ENCODE peak calls at places on chromosomes 5 and 9, in four cellular contexts. One of them, this sample, is unnamed.

GRCh38 chr5:173457482-173457881 is 129.3 kb upstream of the STC2 start:
- DNase-seq in HepG2: no peak
- DNase-seq in upper lobe of left lung: no peak
- DNase-seq in ovary: no peak
- DNase-seq in this sample: no peak

GRCh38 chr5:134411228-134411545 is 494 bp downstream of the CDKN2AIPNL start:
- DNase-seq in HepG2: no peak
- DNase-seq in upper lobe of left lung: no peak
- DNase-seq in ovary: no peak
- DNase-seq in this sample: no peak

GRCh38 chr5:109016300-109016699 is 268.6 kb downstream of the FER start:
- DNase-seq in HepG2: peak; percentile 20
- DNase-seq in upper lobe of left lung: no peak
- DNase-seq in ovary: no peak
- DNase-seq in this sample: no peak

GRCh38 chr5:14239404-14239803 is 96.3 kb downstream of the TRIO start:
- DNase-seq in HepG2: no peak
- DNase-seq in upper lobe of left lung: no peak
- DNase-seq in ovary: no peak
- DNase-seq in this sample: no peak

GRCh38 chr9:121652037-121652837 is 803 bp downstream of the DAB2IP start:
- DNase-seq in HepG2: no peak
- DNase-seq in upper lobe of left lung: no peak
- DNase-seq in ovary: peak; percentile 60
- DNase-seq in this sample: no peak

GRCh38 chr9:112021742-112022141 is 125.1 kb downstream of the UGCG start:
- DNase-seq in HepG2: no peak
- DNase-seq in upper lobe of left lung: no peak
- DNase-seq in ovary: no peak
- DNase-seq in this sample: no peak

GRCh38 chr9:137520614-137521404 is 29.4 kb downstream of the PNPLA7 start:
- DNase-seq in HepG2: no peak
- DNase-seq in upper lobe of left lung: no peak
- DNase-seq in ovary: no peak
- DNase-seq in this sample: no peak

GRCh38 chr9:99356512-99356971 is 134.5 kb downstream of the SEC61B start:
- DNase-seq in HepG2: no peak
- DNase-seq in upper lobe of left lung: no peak
- DNase-seq in ovary: no peak
- DNase-seq in this sample: no peak

GRCh38 chr5:170638454-170639220 is 134.8 kb downstream of the KCNIP1 start:
- DNase-seq in HepG2: peak; percentile 15
- DNase-seq in upper lobe of left lung: no peak
- DNase-seq in ovary: peak; percentile 51
- DNase-seq in this sample: peak; percentile 44

GRCh38 chr5:14510880-14511279 is 70.7 kb upstream of the OTULINL start:
- DNase-seq in HepG2: no peak
- DNase-seq in upper lobe of left lung: no peak
- DNase-seq in ovary: no peak
- DNase-seq in this sample: no peak

GRCh38 chr5:157718529-157718928 is 12.7 kb upstream of the THG1L start:
- DNase-seq in HepG2: peak; percentile 23
- DNase-seq in upper lobe of left lung: no peak
- DNase-seq in ovary: no peak
- DNase-seq in this sample: no peak

GRCh38 chr5:61575103-61575502 is 243.0 kb downstream of the ZSWIM6 start:
- DNase-seq in HepG2: no peak
- DNase-seq in upper lobe of left lung: no peak
- DNase-seq in ovary: no peak
- DNase-seq in this sample: no peak

GRCh38 chr5:61322738-61323429 is 9.2 kb upstream of the ZSWIM6 start:
- DNase-seq in HepG2: no peak
- DNase-seq in upper lobe of left lung: no peak
- DNase-seq in ovary: no peak
- DNase-seq in this sample: no peak

GRCh38 chr9:78598120-78598519 is 301.2 kb downstream of the PSAT1 start:
- DNase-seq in HepG2: no peak
- DNase-seq in upper lobe of left lung: no peak
- DNase-seq in ovary: no peak
- DNase-seq in this sample: no peak

GRCh38 chr9:93126825-93127368 is 7.2 kb downstream of the NINJ1 start:
- DNase-seq in HepG2: peak; percentile 88
- DNase-seq in upper lobe of left lung: no peak
- DNase-seq in ovary: peak; percentile 33
- DNase-seq in this sample: peak; percentile 15

GRCh38 chr9:129888085-129888808 is 53.0 kb downstream of the USP20 start:
- DNase-seq in HepG2: no peak
- DNase-seq in upper lobe of left lung: peak; percentile 57
- DNase-seq in ovary: no peak
- DNase-seq in this sample: no peak

GRCh38 chr9:86407022-86407421 is 52.8 kb upstream of the TUT7 start:
- DNase-seq in HepG2: peak; percentile 54
- DNase-seq in upper lobe of left lung: no peak
- DNase-seq in ovary: no peak
- DNase-seq in this sample: no peak

GRCh38 chr5:139644001-139644456 is 4.1 kb upstream of the CXXC5 start:
- DNase-seq in HepG2: no peak
- DNase-seq in upper lobe of left lung: no peak
- DNase-seq in ovary: no peak
- DNase-seq in this sample: no peak

GRCh38 chr5:103346162-103346748 is 87.7 kb downstream of the MACIR start:
- DNase-seq in HepG2: no peak
- DNase-seq in upper lobe of left lung: no peak
- DNase-seq in ovary: no peak
- DNase-seq in this sample: no peak

GRCh38 chr9:78866228-78867132 is 569.6 kb downstream of the PSAT1 start:
- DNase-seq in HepG2: peak; percentile 2
- DNase-seq in upper lobe of left lung: no peak
- DNase-seq in ovary: no peak
- DNase-seq in this sample: no peak

GRCh38 chr9:79962836-79963235 is 391.1 kb downstream of the TLE4 start:
- DNase-seq in HepG2: no peak
- DNase-seq in upper lobe of left lung: no peak
- DNase-seq in ovary: no peak
- DNase-seq in this sample: no peak

GRCh38 chr5:95070453-95070852 is 214.4 kb downstream of the MCTP1 start:
- DNase-seq in HepG2: no peak
- DNase-seq in upper lobe of left lung: no peak
- DNase-seq in ovary: no peak
- DNase-seq in this sample: no peak

GRCh38 chr9:2863831-2864230 is 19.9 kb upstream of the PUM3 start:
- DNase-seq in HepG2: no peak
- DNase-seq in upper lobe of left lung: no peak
- DNase-seq in ovary: no peak
- DNase-seq in this sample: no peak

GRCh38 chr5:69129413-69129812 is 35.6 kb downstream of the SLC30A5 start:
- DNase-seq in HepG2: no peak
- DNase-seq in upper lobe of left lung: no peak
- DNase-seq in ovary: no peak
- DNase-seq in this sample: no peak

GRCh38 chr5:127561254-127561653 is 43.8 kb downstream of the PRRC1 start:
- DNase-seq in HepG2: no peak
- DNase-seq in upper lobe of left lung: no peak
- DNase-seq in ovary: no peak
- DNase-seq in this sample: no peak

GRCh38 chr5:170483701-170484458 is 19.9 kb upstream of the KCNIP1 start:
- DNase-seq in HepG2: no peak
- DNase-seq in upper lobe of left lung: no peak
- DNase-seq in ovary: no peak
- DNase-seq in this sample: no peak

GRCh38 chr9:133406480-133407307 is 11.1 kb downstream of the REXO4 start:
- DNase-seq in HepG2: peak; percentile 52
- DNase-seq in upper lobe of left lung: peak; percentile 88
- DNase-seq in ovary: peak; percentile 72
- DNase-seq in this sample: peak; percentile 39

GRCh38 chr9:100602302-100602930 is 24.5 kb downstream of the CAVIN4 start:
- DNase-seq in HepG2: peak; percentile 43
- DNase-seq in upper lobe of left lung: no peak
- DNase-seq in ovary: no peak
- DNase-seq in this sample: no peak

GRCh38 chr5:176822426-176823075 is 12.2 kb downstream of the UNC5A start:
- DNase-seq in HepG2: no peak
- DNase-seq in upper lobe of left lung: no peak
- DNase-seq in ovary: no peak
- DNase-seq in this sample: no peak

GRCh38 chr9:88925471-88925870 is 65.8 kb upstream of the S1PR3 start:
- DNase-seq in HepG2: no peak
- DNase-seq in upper lobe of left lung: no peak
- DNase-seq in ovary: no peak
- DNase-seq in this sample: no peak

GRCh38 chr9:131379056-131379455 is 14.8 kb upstream of the PRRC2B start:
- DNase-seq in HepG2: no peak
- DNase-seq in upper lobe of left lung: no peak
- DNase-seq in ovary: no peak
- DNase-seq in this sample: no peak

GRCh38 chr5:180467028-180467427 is 27.2 kb upstream of the CNOT6 start:
- DNase-seq in HepG2: no peak
- DNase-seq in upper lobe of left lung: peak; percentile 89
- DNase-seq in ovary: no peak
- DNase-seq in this sample: no peak

GRCh38 chr5:180463916-180464602 is 30.1 kb upstream of the CNOT6 start:
- DNase-seq in HepG2: no peak
- DNase-seq in upper lobe of left lung: no peak
- DNase-seq in ovary: no peak
- DNase-seq in this sample: no peak

GRCh38 chr5:180463216-180463900 is 30.8 kb upstream of the CNOT6 start:
- DNase-seq in HepG2: no peak
- DNase-seq in upper lobe of left lung: no peak
- DNase-seq in ovary: no peak
- DNase-seq in this sample: no peak

GRCh38 chr5:180466316-180466715 is 27.9 kb upstream of the CNOT6 start:
- DNase-seq in HepG2: no peak
- DNase-seq in upper lobe of left lung: peak; percentile 78
- DNase-seq in ovary: no peak
- DNase-seq in this sample: no peak

DNA sequence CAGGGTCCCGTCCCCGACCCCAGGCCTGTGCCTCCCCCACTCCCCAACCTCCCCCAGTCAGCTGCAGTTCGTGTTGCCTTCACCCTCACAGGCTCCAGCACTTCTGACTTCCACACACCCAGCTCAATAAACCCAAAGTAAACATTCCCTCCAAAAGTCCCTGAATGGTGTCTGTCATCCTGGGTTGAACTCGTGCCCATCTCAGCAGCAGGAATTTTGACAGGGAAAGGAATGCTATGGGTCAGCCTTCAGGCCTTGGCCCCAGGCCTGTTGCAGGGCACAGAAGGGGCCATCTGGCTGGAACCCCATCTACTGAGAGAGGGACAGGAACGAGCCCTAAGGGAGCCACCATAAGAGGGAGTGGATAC is 29.6 kb upstream of the CNOT6 start:
- DNase-seq in HepG2: peak; percentile 35
- DNase-seq in upper lobe of left lung: no peak
- DNase-seq in ovary: no peak
- DNase-seq in this sample: no peak
- TF ChIP-seq CTCF in HepG2: no peak
- TF ChIP-seq CTCF in upper lobe of left lung: no peak
- TF ChIP-seq CTCF in ovary: no peak
- TF ChIP-seq CTCF in this sample: no peak

DNA sequence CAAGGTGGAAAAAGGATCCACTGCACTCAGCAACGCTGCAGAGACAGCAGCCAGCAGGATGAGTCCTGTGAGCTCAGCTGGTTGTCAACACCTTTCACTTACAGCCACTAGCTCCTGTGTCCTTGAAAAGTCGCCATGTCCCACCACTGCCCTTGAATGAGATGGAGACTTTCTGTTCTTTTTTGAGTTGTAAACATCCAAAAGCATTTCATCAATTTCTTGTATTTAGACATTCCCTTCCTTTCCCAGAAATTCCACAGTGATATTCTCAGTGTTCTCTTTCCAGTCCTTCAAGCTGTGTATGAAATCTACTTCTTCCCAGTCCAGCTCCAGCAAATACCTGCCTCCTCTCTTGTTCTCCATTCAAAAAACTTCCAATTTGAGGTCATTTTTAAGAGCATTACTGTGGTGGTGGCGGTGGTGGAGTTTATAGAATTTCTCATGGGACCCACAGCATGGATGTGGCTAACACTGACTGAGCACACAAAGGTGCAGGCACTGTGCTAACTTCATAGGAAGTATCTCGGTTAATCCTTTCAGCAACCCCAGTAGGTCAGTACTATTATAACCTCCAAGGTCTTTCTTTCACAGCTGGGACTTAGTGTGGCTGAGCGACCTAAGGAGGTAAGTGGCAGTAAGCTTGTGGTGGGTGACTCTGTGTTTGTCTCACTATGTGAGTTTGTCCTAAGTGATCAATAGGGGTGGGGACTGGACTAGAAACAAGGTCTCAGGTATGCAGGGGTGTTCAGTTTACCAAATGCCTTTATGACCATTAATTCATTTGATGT is 15.0 kb upstream of the GPX3 start:
- DNase-seq in HepG2: peak; percentile 71
- DNase-seq in upper lobe of left lung: no peak
- DNase-seq in ovary: peak; percentile 54
- DNase-seq in this sample: peak; percentile 68
- TF ChIP-seq EP300 in HepG2: no peak
- TF ChIP-seq EP300 in upper lobe of left lung: peak; percentile 40
- TF ChIP-seq EP300 in ovary: peak; percentile 85
- TF ChIP-seq EP300 in this sample: peak; percentile 92

GRCh38 chr9:36987409-36987808 is 46.7 kb downstream of the PAX5 start:
- DNase-seq in HepG2: no peak
- DNase-seq in upper lobe of left lung: no peak
- DNase-seq in ovary: no peak
- DNase-seq in this sample: no peak
- H3K27me3 ChIP-seq in HepG2: peaks cover 6% of the 10 kb centered on the region
- H3K27me3 ChIP-seq in upper lobe of left lung: peaks cover 28% of the 10 kb centered on the region
- H3K27me3 ChIP-seq in ovary: no peaks in the 10 kb centered on the region
- H3K27me3 ChIP-seq in this sample: peaks cover 96% of the 10 kb centered on the region

GRCh38 chr9:37395229-37395628 is 27.3 kb upstream of the GRHPR start:
- DNase-seq in HepG2: no peak
- DNase-seq in upper lobe of left lung: no peak
- DNase-seq in ovary: no peak
- DNase-seq in this sample: no peak

GRCh38 chr9:37386988-37387387 is 35.5 kb upstream of the GRHPR start:
- DNase-seq in HepG2: no peak
- DNase-seq in upper lobe of left lung: no peak
- DNase-seq in ovary: no peak
- DNase-seq in this sample: no peak

GRCh38 chr9:37395663-37396062 is 26.8 kb upstream of the GRHPR start:
- DNase-seq in HepG2: no peak
- DNase-seq in upper lobe of left lung: no peak
- DNase-seq in ovary: no peak
- DNase-seq in this sample: no peak

GRCh38 chr9:37392272-37392671 is 30.2 kb upstream of the GRHPR start:
- DNase-seq in HepG2: no peak
- DNase-seq in upper lobe of left lung: no peak
- DNase-seq in ovary: no peak
- DNase-seq in this sample: no peak

DNA sequence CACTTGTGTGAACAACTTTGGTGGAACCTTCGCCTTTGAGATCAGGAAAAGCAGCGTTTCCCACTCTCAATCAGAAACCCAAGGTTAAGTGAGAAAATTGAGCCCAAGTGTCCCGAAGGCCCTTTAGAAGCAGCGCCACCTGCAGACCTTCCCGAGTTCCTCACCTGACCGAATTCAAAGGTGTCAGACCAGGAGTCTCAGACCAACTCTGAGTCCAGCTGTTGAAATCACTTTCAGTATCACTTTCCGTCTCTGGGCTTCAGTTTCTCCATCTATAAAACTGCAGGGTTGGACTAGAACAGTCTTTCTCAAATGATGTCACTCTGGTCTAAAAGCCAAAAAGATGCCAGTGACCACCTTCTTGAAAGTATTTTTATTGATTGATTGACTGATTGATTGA is 31.7 kb upstream of the GRHPR start:
- DNase-seq in HepG2: peak; percentile 30
- DNase-seq in upper lobe of left lung: no peak
- DNase-seq in ovary: no peak
- DNase-seq in this sample: no peak
- TF ChIP-seq CTCF in HepG2: peak; percentile 65
- TF ChIP-seq CTCF in upper lobe of left lung: no peak
- TF ChIP-seq CTCF in ovary: no peak
- TF ChIP-seq CTCF in this sample: no peak